ENCODE peak calls at places on chromosomes 13 and 19, in four cellular contexts. Y is CD8-positive, alpha-beta memory T cell; R is keratinocyte; J is naive thymus-derived CD4-positive, alpha-beta T cell. O is an unnamed sample. For H3K4me1 and H3K27me3, the result is how much of the 10 kb centered on the place peaks cover.

GRCh38 chr13:100024023-100024422 is 42.4 kb downstream of the ZIC2 start:
- DNase-seq in R (no peak), Y (no peak), J (no peak), O (no peak)

GRCh38 chr19:12885749-12886706 is 973 bp downstream of the KLF1 start:
- DNase-seq in Y (no peak), J (no peak), R (no peak), O (peak)

GRCh38 chr13:30743319-30744055 is 8.1 kb downstream of the ALOX5AP start:
- DNase-seq in R (peak), J (no peak), Y (no peak), O (no peak)

GRCh38 chr19:5953680-5954213 is 24.2 kb downstream of the RANBP3 start:
- DNase-seq in Y (no peak), J (peak), R (no peak), O (no peak)

GRCh38 chr19:45468803-45469131 is 971 bp downstream of the FOSB start:
- DNase-seq in Y (peak), J (peak), R (no peak), O (peak)

GRCh38 chr19:10113964-10114650 is 2.6 kb downstream of the P2RY11 start:
- DNase-seq in J (no peak), Y (no peak), R (no peak), O (no peak)

GRCh38 chr19:6723108-6723618 is 2.7 kb upstream of the C3 start:
- DNase-seq in J (no peak), Y (no peak), R (no peak), O (no peak)

GRCh38 chr19:29812080-29812880 is 489 bp downstream of the CCNE1 start:
- DNase-seq in Y (peak), J (peak), R (no peak), O (no peak)

GRCh38 chr13:109012115-109012514 is 382.7 kb downstream of the MYO16 start:
- DNase-seq in R (no peak), Y (no peak), J (no peak), O (no peak)

GRCh38 chr19:45908956-45909355 is 5.6 kb downstream of the NANOS2 start:
- DNase-seq in Y (no peak), R (no peak), J (no peak), O (no peak)

GRCh38 chr19:3142292-3142670 is 6.4 kb downstream of the GNA15 start:
- DNase-seq in Y (no peak), J (no peak), R (peak), O (no peak)

GRCh38 chr19:51572415-51572814 is 1.3 kb downstream of the ZNF175 start:
- DNase-seq in Y (no peak), R (no peak), J (no peak), O (no peak)

GRCh38 chr19:13410946-13411345 is 95.3 kb downstream of the CACNA1A start:
- DNase-seq in R (no peak), Y (no peak), J (no peak), O (no peak)

GRCh38 chr13:44767257-44767656 is 191.1 kb upstream of the TSC22D1 start:
- DNase-seq in Y (no peak), R (no peak), J (no peak), O (no peak)

GRCh38 chr19:45142728-45143115 is 18.1 kb downstream of the NKPD1 start:
- DNase-seq in Y (no peak), J (no peak), R (no peak), O (no peak)

GRCh38 chr19:7242601-7243258 is 51.5 kb downstream of the INSR start:
- DNase-seq in J (no peak), R (no peak), Y (no peak), O (no peak)

GRCh38 chr19:51607920-51608562 is 22.2 kb downstream of the SIGLEC5 start:
- DNase-seq in Y (peak), R (peak), J (peak), O (peak)

GRCh38 chr13:49859568-49859967 is 67.1 kb upstream of the KPNA3 start:
- DNase-seq in Y (no peak), J (no peak), R (no peak), O (no peak)

GRCh38 chr19:42252365-42253244 is 2.3 kb downstream of the ERF start:
- DNase-seq in Y (no peak), R (no peak), J (peak), O (no peak)

GRCh38 chr19:46704379-46705076 is 12.4 kb downstream of the PRKD2 start:
- DNase-seq in J (peak), R (no peak), Y (peak), O (peak)

GRCh38 chr19:33374406-33374703 is 846 bp downstream of the CEBPG start:
- DNase-seq in J (no peak), R (no peak), Y (no peak), O (peak)

DNA sequence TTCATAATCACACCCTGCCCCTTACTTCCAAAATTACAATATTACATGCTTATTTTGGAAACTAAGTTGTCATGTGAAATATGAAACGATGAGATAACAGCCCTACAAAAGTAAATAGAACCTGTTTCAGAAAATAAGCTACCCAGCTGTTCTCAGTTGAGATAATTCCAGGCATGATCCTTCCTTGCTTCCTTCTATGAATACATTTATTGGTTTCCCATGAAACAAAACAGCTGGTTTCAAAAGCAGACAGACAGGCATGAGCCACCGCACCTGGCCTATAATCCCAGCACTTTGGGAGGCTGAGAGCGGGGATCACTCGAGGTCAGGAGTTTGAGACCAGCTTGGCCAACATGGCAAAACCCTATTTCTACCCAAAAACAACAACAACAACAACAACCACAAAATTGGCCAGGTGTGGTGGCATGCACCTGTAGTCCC is 95.4 kb downstream of the STK24 start:
- DNase-seq in R (no peak), Y (no peak), J (no peak), O (no peak)
- H3K4me1 ChIP-seq in R (half or more), Y (half or more), J (half or more), O (under half)

DNA sequence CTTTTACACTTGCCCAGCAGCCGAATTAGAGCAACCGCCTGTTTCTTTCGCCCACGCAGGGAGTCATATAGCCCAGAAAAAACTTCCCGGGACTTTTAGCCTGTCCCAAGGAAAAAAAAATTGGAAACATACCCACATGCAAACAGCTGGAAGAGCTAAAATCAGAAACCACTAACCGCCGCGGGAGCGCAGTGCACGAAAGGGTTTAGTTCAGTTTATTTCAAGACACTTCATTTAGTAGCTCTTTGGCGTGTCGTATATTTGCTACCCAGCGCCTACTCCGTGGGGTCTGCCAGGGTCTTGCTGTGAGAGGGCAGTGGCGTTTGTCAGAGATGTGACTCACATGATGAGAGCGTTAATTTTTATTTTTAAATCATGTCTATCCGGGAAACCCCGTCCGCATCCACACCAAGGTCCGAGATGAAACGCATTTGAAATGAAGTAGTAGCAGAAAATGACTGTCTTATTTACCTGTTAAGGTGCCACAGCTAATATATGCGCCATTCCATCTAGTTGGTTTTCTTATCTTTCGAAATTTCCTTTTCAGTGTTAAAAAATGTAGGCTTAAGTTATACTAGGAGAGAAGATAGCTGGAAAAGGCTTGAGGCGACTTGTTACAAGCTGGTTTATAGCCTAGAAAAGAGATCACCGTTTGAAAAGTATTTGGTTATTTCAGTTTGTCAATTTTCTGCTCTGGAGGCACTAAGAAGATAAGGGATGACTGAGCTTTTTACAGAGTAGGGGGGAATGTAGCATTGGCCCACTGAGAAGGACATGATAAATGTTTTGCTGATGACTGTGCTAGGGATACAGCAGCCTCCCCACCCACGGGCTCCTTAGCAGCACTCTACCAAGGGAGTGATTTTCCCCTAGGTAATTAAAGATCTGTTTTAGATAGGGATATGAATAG is 1.7 kb downstream of the KLF5 start:
- DNase-seq in R (no peak), J (no peak), Y (no peak), O (no peak)
- H3K27me3 ChIP-seq in R (under half), J (under half), Y (under half), O (under half)

GRCh38 chr13:59358014-59358413 is 805.7 kb downstream of the DIAPH3 start:
- DNase-seq in R (no peak), Y (no peak), J (no peak), O (no peak)

GRCh38 chr13:59352600-59352999 is 811.1 kb downstream of the DIAPH3 start:
- DNase-seq in Y (no peak), R (no peak), J (no peak), O (no peak)

GRCh38 chr13:59360108-59360507 is 803.6 kb downstream of the DIAPH3 start:
- DNase-seq in J (no peak), Y (no peak), R (no peak), O (no peak)

GRCh38 chr13:59354665-59355064 is 809.1 kb downstream of the DIAPH3 start:
- DNase-seq in J (no peak), Y (no peak), R (no peak), O (no peak)

DNA sequence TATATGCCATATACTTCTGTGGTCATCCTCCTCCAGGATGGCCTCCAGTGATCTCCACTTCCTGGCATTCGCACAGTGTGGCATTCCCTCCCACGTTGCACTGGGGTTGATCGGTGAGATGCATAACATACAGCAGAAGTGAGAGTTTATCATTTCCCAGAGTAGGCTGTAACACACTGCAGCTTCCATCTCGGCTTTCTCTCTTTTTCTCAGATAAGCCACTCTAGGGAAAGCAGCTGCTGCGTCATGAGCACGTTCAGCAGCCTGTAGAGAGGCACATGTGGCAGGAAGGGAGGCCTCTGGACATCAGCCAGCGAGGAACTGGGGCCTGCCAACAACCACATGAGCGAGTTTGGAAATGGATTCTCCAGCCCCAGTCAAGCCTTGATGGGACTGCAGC is 807.1 kb downstream of the DIAPH3 start:
- DNase-seq in Y (no peak), R (no peak), J (no peak), O (no peak)
- H3K4me1 ChIP-seq in Y (under half), R (under half), J (under half), O (under half)

GRCh38 chr19:18611327-18612050 is 1.2 kb upstream of the TMEM59L start:
- DNase-seq in Y (peak), J (no peak), R (no peak), O (no peak)
- H3K27me3 ChIP-seq in Y (half or more), J (under half), R (half or more), O (under half)

GRCh38 chr13:46168818-46169217 is 13.2 kb downstream of the LCP1 start:
- DNase-seq in Y (no peak), J (no peak), R (no peak), O (no peak)
- H3K4me1 ChIP-seq in Y (half or more), J (half or more), R (under half), O (under half)

GRCh38 chr19:11420894-11421606 is 1.9 kb upstream of the RGL3 start:
- DNase-seq in R (no peak), Y (no peak), J (no peak), O (no peak)
- H3K27me3 ChIP-seq in R (half or more), Y (under half), J (under half), O (half or more)

DNA sequence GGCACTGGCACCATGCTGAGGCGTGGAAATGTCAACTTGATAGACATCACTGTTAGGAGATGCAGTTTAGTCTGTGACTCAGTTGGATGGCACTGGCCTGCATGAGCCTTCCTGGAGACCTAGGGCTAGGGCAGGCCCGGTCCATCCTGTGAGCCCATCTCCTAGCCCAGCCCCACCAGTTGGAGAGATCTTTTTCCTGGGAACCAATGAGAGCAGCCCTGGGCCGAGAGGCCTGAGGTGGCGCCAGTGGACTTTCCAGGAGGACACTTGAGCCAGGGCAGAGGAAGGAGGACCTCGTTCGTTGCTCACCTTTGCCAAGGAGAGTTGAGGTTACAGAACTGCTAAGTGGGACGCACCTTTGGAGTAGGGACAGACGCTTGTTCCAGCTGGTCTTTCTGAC is 100.5 kb upstream of the TEX29 start:
- DNase-seq in R (no peak), J (no peak), Y (no peak), O (no peak)
- H3K4me1 ChIP-seq in R (under half), J (under half), Y (under half), O (under half)

GRCh38 chr19:986083-986482 is 1.9 kb downstream of the WDR18 start:
- DNase-seq in Y (no peak), J (no peak), R (no peak), O (no peak)
- H3K27me3 ChIP-seq in Y (under half), J (under half), R (under half), O (under half)

DNA sequence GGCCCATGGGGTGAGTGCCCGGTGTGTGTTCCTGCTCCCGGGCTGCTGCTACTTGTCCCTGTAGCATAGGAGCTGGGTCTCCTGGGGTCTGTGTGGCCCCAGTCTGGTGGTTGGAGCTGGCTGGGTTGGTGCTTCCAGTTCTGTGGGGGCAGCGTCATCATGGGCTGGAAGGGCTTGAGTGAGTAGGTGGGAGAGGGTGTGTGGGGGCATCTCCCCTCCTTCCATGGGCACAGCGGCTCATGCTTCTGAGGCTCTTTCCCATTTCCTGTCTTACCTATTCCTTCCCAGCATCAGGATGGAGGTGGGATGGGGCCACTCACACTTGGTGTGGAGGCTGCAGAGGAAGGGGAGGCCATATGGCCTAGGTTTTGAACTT is 8.0 kb upstream of the EPN1 start:
- DNase-seq in J (no peak), Y (no peak), R (no peak), O (no peak)
- H3K4me1 ChIP-seq in J (under half), Y (under half), R (under half), O (under half)

GRCh38 chr19:35818445-35818844 is 5.8 kb upstream of the PRODH2 start:
- DNase-seq in R (no peak), Y (no peak), J (no peak), O (no peak)
- H3K27me3 ChIP-seq in R (under half), Y (under half), J (under half), O (under half)

O was measured in Peyer's patch.